ENCODE peak calls at places on chromosomes 2 and 18, in ten cellular contexts. R is foreskin keratinocyte; U is substantia nigra; O is uterus; K is lung; Y is HCT116; I is CD8-positive, alpha-beta memory T cell; L is AG04450; Q is tibial nerve; J is SJSA1. H is an unnamed sample.

GRCh38 chr18:36850527-36851201 is 21.7 kb downstream of the KIAA1328 start:
- DNase-seq in O (no peak), L (peak), U (no peak), Q (no peak), Y (peak), R (peak), I (no peak), J (no peak), K (no peak), H (peak)

GRCh38 chr2:27573452-27573851 is 9.4 kb upstream of the ZNF512 start:
- DNase-seq in Q (no peak), K (no peak), J (no peak), U (no peak), I (no peak), R (no peak), L (peak), O (no peak), Y (no peak), H (no peak)

GRCh38 chr2:196241175-196241574 is 69.8 kb upstream of the STK17B start:
- DNase-seq in L (no peak), J (no peak), Q (no peak), U (no peak), O (no peak), K (no peak), R (no peak), I (no peak), Y (no peak), H (no peak)

GRCh38 chr2:49154891-49155290 is 576 bp upstream of the FSHR start:
- DNase-seq in R (no peak), K (no peak), Q (no peak), J (no peak), I (no peak), U (no peak), O (no peak), Y (no peak), L (no peak), H (no peak)

GRCh38 chr2:9179572-9180201 is 26.9 kb upstream of the ASAP2 start:
- DNase-seq in O (peak), Q (no peak), L (peak), R (peak), Y (peak), J (peak), K (no peak), U (no peak), I (no peak), H (peak)

GRCh38 chr2:227761734-227762476 is 16.2 kb downstream of the SCYGR8 start:
- DNase-seq in U (no peak), J (no peak), L (no peak), K (no peak), I (no peak), Q (no peak), R (peak), Y (no peak), O (no peak), H (no peak)

GRCh38 chr2:189221811-189222210 is 42.2 kb upstream of the COL5A2 start:
- DNase-seq in J (no peak), L (no peak), U (no peak), Q (no peak), R (peak), I (no peak), O (no peak), K (no peak), Y (no peak), H (no peak)

GRCh38 chr2:134206573-134206972 is 47.3 kb upstream of the MGAT5 start:
- DNase-seq in K (no peak), L (no peak), Y (no peak), I (no peak), O (no peak), R (no peak), U (no peak), Q (no peak), J (no peak), H (no peak)

GRCh38 chr2:3613524-3613905 is 18.6 kb downstream of the COLEC11 start:
- DNase-seq in Y (no peak), L (no peak), I (no peak), R (no peak), U (no peak), J (no peak), Q (no peak), O (no peak), K (no peak), H (no peak)

GRCh38 chr2:43426305-43427031 is 169.4 kb downstream of the THADA start:
- DNase-seq in J (peak), U (peak), O (peak), I (peak), Y (peak), R (peak), K (peak), L (peak), Q (no peak), H (peak)
- H3K27ac ChIP-seq in J (peak), U (no peak), O (peak), I (peak), Y (peak), R (peak), K (no peak), L (no peak), Q (peak), H (peak)

GRCh38 chr18:46712406-46712805 is 44.4 kb downstream of the ST8SIA5 start:
- DNase-seq in U (peak), R (no peak), Y (no peak), Q (no peak), O (no peak), J (peak), K (no peak), L (no peak), I (no peak), H (no peak)
- H3K27ac ChIP-seq in U (no peak), R (no peak), Y (no peak), Q (no peak), O (no peak), J (no peak), K (no peak), L (no peak), I (no peak), H (no peak)

DNA sequence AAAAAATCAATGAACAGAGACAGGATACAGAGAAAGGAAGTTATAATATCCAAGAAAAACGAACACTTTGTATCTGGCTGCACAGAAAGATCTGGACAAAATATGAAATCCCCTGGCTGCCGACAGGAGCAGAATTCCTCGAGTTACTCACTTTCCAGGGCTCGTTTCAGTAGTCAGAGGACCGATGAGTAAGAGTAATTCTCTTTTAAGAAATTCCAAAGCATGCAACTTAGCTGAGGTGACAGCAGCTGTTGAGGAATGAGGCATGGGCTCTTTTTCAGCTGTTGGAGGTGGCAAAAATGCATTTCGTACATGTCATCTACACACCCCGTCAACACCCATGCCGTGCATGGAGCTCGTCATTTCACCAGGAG is 210.7 kb upstream of the SMIM21 start:
- DNase-seq in Q (no peak), J (peak), L (peak), U (no peak), I (no peak), K (no peak), Y (no peak), R (peak), O (no peak), H (no peak)
- H3K27ac ChIP-seq in Q (no peak), J (peak), L (peak), U (peak), I (no peak), K (no peak), Y (no peak), R (no peak), O (peak), H (no peak)

GRCh38 chr2:113186421-113186820 is 12.7 kb downstream of the PSD4 start:
- DNase-seq in K (no peak), R (no peak), J (no peak), I (no peak), Q (no peak), U (no peak), Y (no peak), O (no peak), L (no peak), H (no peak)
- H3K27ac ChIP-seq in K (no peak), R (no peak), J (no peak), I (peak), Q (no peak), U (no peak), Y (no peak), O (no peak), L (no peak), H (no peak)

DNA sequence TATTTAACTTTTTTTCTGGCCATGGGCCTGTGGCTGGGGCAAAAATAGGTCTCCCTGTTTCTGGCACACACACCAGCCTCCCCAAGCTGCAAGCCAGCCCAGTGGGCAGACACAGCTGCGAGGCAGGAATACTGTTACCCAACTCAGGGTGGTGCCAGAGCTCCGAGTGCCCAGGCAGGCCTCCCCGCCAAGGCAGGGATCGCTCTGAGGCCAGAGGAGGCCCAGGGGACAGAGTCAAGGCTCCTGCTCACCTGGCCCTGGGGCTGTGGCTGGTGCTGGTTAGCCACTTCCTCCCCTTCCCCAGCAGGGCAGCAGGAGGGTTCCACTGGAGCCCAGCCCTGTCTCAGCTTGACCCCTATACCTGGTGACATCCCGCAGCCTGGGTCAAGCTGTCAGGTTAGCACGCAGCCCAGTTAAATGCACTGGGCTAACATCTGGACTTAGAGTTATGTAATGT is 67.1 kb upstream of the EPAS1 start:
- DNase-seq in Q (no peak), K (no peak), Y (no peak), U (peak), O (no peak), R (no peak), J (no peak), L (no peak), I (no peak), H (no peak)
- H3K27ac ChIP-seq in Q (no peak), K (peak), Y (no peak), U (no peak), O (no peak), R (no peak), J (no peak), L (no peak), I (no peak), H (no peak)